ENCODE peak calls at places on chromosome 15, in ten cellular contexts. One of them, this sample, is unnamed.

GRCh38 chr15:33089878-33090757 is 104.4 kb downstream of the FMN1 start:
- DNase-seq in ovary: no peak
- DNase-seq in bronchial epithelial cell: peak
- DNase-seq in CD8-positive, alpha-beta memory T cell: no peak
- DNase-seq in SW480: no peak
- DNase-seq in NCI-H2107: peak
- DNase-seq in stimulated activated CD4-positive, alpha-beta T cell treated with anti-CD3 and anti-CD28 coated beads, TNF-alpha, amount 100 ng/mL, for 4 hours: no peak
- DNase-seq in heart left ventricle: no peak
- DNase-seq in nucleus accumbens: no peak
- DNase-seq in naive thymus-derived CD8-positive, alpha-beta T cell: no peak
- DNase-seq in this sample: no peak

GRCh38 chr15:84112025-84112424 is 123.5 kb upstream of the GOLGA6L4 start:
- DNase-seq in ovary: no peak
- DNase-seq in NCI-H2107: no peak
- DNase-seq in SW480: peak
- DNase-seq in CD8-positive, alpha-beta memory T cell: no peak
- DNase-seq in naive thymus-derived CD8-positive, alpha-beta T cell: no peak
- DNase-seq in nucleus accumbens: no peak
- DNase-seq in stimulated activated CD4-positive, alpha-beta T cell treated with anti-CD3 and anti-CD28 coated beads, TNF-alpha, amount 100 ng/mL, for 4 hours: no peak
- DNase-seq in heart left ventricle: no peak
- DNase-seq in bronchial epithelial cell: peak
- DNase-seq in this sample: no peak

GRCh38 chr15:42608110-42608531 is 32.7 kb downstream of the STARD9 start:
- DNase-seq in ovary: no peak
- DNase-seq in naive thymus-derived CD8-positive, alpha-beta T cell: peak
- DNase-seq in NCI-H2107: peak
- DNase-seq in nucleus accumbens: no peak
- DNase-seq in heart left ventricle: peak
- DNase-seq in SW480: peak
- DNase-seq in bronchial epithelial cell: no peak
- DNase-seq in stimulated activated CD4-positive, alpha-beta T cell treated with anti-CD3 and anti-CD28 coated beads, TNF-alpha, amount 100 ng/mL, for 4 hours: no peak
- DNase-seq in CD8-positive, alpha-beta memory T cell: peak
- DNase-seq in this sample: no peak

GRCh38 chr15:41843571-41843970 is 4.9 kb downstream of the PLA2G4B start:
- DNase-seq in CD8-positive, alpha-beta memory T cell: no peak
- DNase-seq in heart left ventricle: no peak
- DNase-seq in ovary: no peak
- DNase-seq in SW480: no peak
- DNase-seq in nucleus accumbens: no peak
- DNase-seq in NCI-H2107: no peak
- DNase-seq in bronchial epithelial cell: no peak
- DNase-seq in naive thymus-derived CD8-positive, alpha-beta T cell: no peak
- DNase-seq in stimulated activated CD4-positive, alpha-beta T cell treated with anti-CD3 and anti-CD28 coated beads, TNF-alpha, amount 100 ng/mL, for 4 hours: no peak
- DNase-seq in this sample: no peak

GRCh38 chr15:37813306-37813705 is 121.1 kb upstream of the TMCO5A start:
- DNase-seq in nucleus accumbens: no peak
- DNase-seq in NCI-H2107: no peak
- DNase-seq in SW480: no peak
- DNase-seq in ovary: no peak
- DNase-seq in stimulated activated CD4-positive, alpha-beta T cell treated with anti-CD3 and anti-CD28 coated beads, TNF-alpha, amount 100 ng/mL, for 4 hours: no peak
- DNase-seq in naive thymus-derived CD8-positive, alpha-beta T cell: no peak
- DNase-seq in CD8-positive, alpha-beta memory T cell: no peak
- DNase-seq in bronchial epithelial cell: no peak
- DNase-seq in heart left ventricle: no peak
- DNase-seq in this sample: no peak

GRCh38 chr15:90638963-90639362 is 78.2 kb upstream of the BLM start:
- DNase-seq in heart left ventricle: no peak
- DNase-seq in ovary: no peak
- DNase-seq in CD8-positive, alpha-beta memory T cell: no peak
- DNase-seq in naive thymus-derived CD8-positive, alpha-beta T cell: no peak
- DNase-seq in bronchial epithelial cell: no peak
- DNase-seq in NCI-H2107: no peak
- DNase-seq in nucleus accumbens: no peak
- DNase-seq in SW480: no peak
- DNase-seq in stimulated activated CD4-positive, alpha-beta T cell treated with anti-CD3 and anti-CD28 coated beads, TNF-alpha, amount 100 ng/mL, for 4 hours: no peak
- DNase-seq in this sample: no peak

GRCh38 chr15:22954798-22955543 is 25.2 kb downstream of the CYFIP1 start:
- DNase-seq in stimulated activated CD4-positive, alpha-beta T cell treated with anti-CD3 and anti-CD28 coated beads, TNF-alpha, amount 100 ng/mL, for 4 hours: no peak
- DNase-seq in bronchial epithelial cell: no peak
- DNase-seq in heart left ventricle: no peak
- DNase-seq in nucleus accumbens: no peak
- DNase-seq in naive thymus-derived CD8-positive, alpha-beta T cell: no peak
- DNase-seq in NCI-H2107: no peak
- DNase-seq in CD8-positive, alpha-beta memory T cell: no peak
- DNase-seq in SW480: no peak
- DNase-seq in ovary: no peak
- DNase-seq in this sample: no peak

GRCh38 chr15:100596792-100597191 is 5.2 kb downstream of the LINS1 start:
- DNase-seq in ovary: no peak
- DNase-seq in NCI-H2107: no peak
- DNase-seq in CD8-positive, alpha-beta memory T cell: peak
- DNase-seq in stimulated activated CD4-positive, alpha-beta T cell treated with anti-CD3 and anti-CD28 coated beads, TNF-alpha, amount 100 ng/mL, for 4 hours: peak
- DNase-seq in naive thymus-derived CD8-positive, alpha-beta T cell: peak
- DNase-seq in SW480: peak
- DNase-seq in bronchial epithelial cell: peak
- DNase-seq in heart left ventricle: no peak
- DNase-seq in nucleus accumbens: no peak
- DNase-seq in this sample: no peak

GRCh38 chr15:61558172-61559146 is 329.4 kb upstream of the RORA start:
- DNase-seq in stimulated activated CD4-positive, alpha-beta T cell treated with anti-CD3 and anti-CD28 coated beads, TNF-alpha, amount 100 ng/mL, for 4 hours: no peak
- DNase-seq in bronchial epithelial cell: no peak
- DNase-seq in nucleus accumbens: no peak
- DNase-seq in NCI-H2107: no peak
- DNase-seq in heart left ventricle: no peak
- DNase-seq in CD8-positive, alpha-beta memory T cell: no peak
- DNase-seq in naive thymus-derived CD8-positive, alpha-beta T cell: no peak
- DNase-seq in ovary: no peak
- DNase-seq in SW480: no peak
- DNase-seq in this sample: no peak

GRCh38 chr15:31245756-31246155 is 80.9 kb upstream of the KLF13 start:
- DNase-seq in heart left ventricle: no peak
- DNase-seq in SW480: no peak
- DNase-seq in NCI-H2107: no peak
- DNase-seq in naive thymus-derived CD8-positive, alpha-beta T cell: no peak
- DNase-seq in CD8-positive, alpha-beta memory T cell: no peak
- DNase-seq in nucleus accumbens: no peak
- DNase-seq in ovary: no peak
- DNase-seq in bronchial epithelial cell: no peak
- DNase-seq in stimulated activated CD4-positive, alpha-beta T cell treated with anti-CD3 and anti-CD28 coated beads, TNF-alpha, amount 100 ng/mL, for 4 hours: no peak
- DNase-seq in this sample: no peak

GRCh38 chr15:90154861-90155626 is 46.1 kb upstream of the SEMA4B start:
- DNase-seq in ovary: no peak
- DNase-seq in SW480: no peak
- DNase-seq in nucleus accumbens: no peak
- DNase-seq in naive thymus-derived CD8-positive, alpha-beta T cell: no peak
- DNase-seq in NCI-H2107: no peak
- DNase-seq in CD8-positive, alpha-beta memory T cell: no peak
- DNase-seq in bronchial epithelial cell: peak
- DNase-seq in stimulated activated CD4-positive, alpha-beta T cell treated with anti-CD3 and anti-CD28 coated beads, TNF-alpha, amount 100 ng/mL, for 4 hours: no peak
- DNase-seq in heart left ventricle: no peak
- DNase-seq in this sample: no peak

GRCh38 chr15:68341851-68342336 is 64.3 kb downstream of the FEM1B start:
- DNase-seq in naive thymus-derived CD8-positive, alpha-beta T cell: no peak
- DNase-seq in SW480: no peak
- DNase-seq in bronchial epithelial cell: no peak
- DNase-seq in ovary: no peak
- DNase-seq in heart left ventricle: no peak
- DNase-seq in nucleus accumbens: no peak
- DNase-seq in NCI-H2107: no peak
- DNase-seq in stimulated activated CD4-positive, alpha-beta T cell treated with anti-CD3 and anti-CD28 coated beads, TNF-alpha, amount 100 ng/mL, for 4 hours: no peak
- DNase-seq in CD8-positive, alpha-beta memory T cell: no peak
- DNase-seq in this sample: no peak

GRCh38 chr15:96322401-96323249 is 7.9 kb upstream of the NR2F2 start:
- DNase-seq in nucleus accumbens: no peak
- DNase-seq in ovary: peak
- DNase-seq in NCI-H2107: no peak
- DNase-seq in heart left ventricle: peak
- DNase-seq in CD8-positive, alpha-beta memory T cell: no peak
- DNase-seq in SW480: no peak
- DNase-seq in bronchial epithelial cell: no peak
- DNase-seq in naive thymus-derived CD8-positive, alpha-beta T cell: no peak
- DNase-seq in stimulated activated CD4-positive, alpha-beta T cell treated with anti-CD3 and anti-CD28 coated beads, TNF-alpha, amount 100 ng/mL, for 4 hours: no peak
- DNase-seq in this sample: no peak

GRCh38 chr15:71792521-71792920 is 17.8 kb upstream of the NR2E3 start:
- DNase-seq in nucleus accumbens: no peak
- DNase-seq in NCI-H2107: no peak
- DNase-seq in CD8-positive, alpha-beta memory T cell: no peak
- DNase-seq in heart left ventricle: no peak
- DNase-seq in naive thymus-derived CD8-positive, alpha-beta T cell: no peak
- DNase-seq in bronchial epithelial cell: peak
- DNase-seq in stimulated activated CD4-positive, alpha-beta T cell treated with anti-CD3 and anti-CD28 coated beads, TNF-alpha, amount 100 ng/mL, for 4 hours: no peak
- DNase-seq in ovary: no peak
- DNase-seq in SW480: peak
- DNase-seq in this sample: no peak

GRCh38 chr15:90062023-90062728 is 40.1 kb downstream of the IDH2 start:
- DNase-seq in bronchial epithelial cell: peak
- DNase-seq in NCI-H2107: peak
- DNase-seq in SW480: peak
- DNase-seq in heart left ventricle: peak
- DNase-seq in naive thymus-derived CD8-positive, alpha-beta T cell: no peak
- DNase-seq in stimulated activated CD4-positive, alpha-beta T cell treated with anti-CD3 and anti-CD28 coated beads, TNF-alpha, amount 100 ng/mL, for 4 hours: no peak
- DNase-seq in ovary: peak
- DNase-seq in CD8-positive, alpha-beta memory T cell: peak
- DNase-seq in nucleus accumbens: no peak
- DNase-seq in this sample: peak

GRCh38 chr15:44535509-44536297 is 1.2 kb upstream of the EIF3J start:
- DNase-seq in CD8-positive, alpha-beta memory T cell: peak
- DNase-seq in nucleus accumbens: no peak
- DNase-seq in bronchial epithelial cell: no peak
- DNase-seq in stimulated activated CD4-positive, alpha-beta T cell treated with anti-CD3 and anti-CD28 coated beads, TNF-alpha, amount 100 ng/mL, for 4 hours: no peak
- DNase-seq in heart left ventricle: peak
- DNase-seq in ovary: no peak
- DNase-seq in naive thymus-derived CD8-positive, alpha-beta T cell: no peak
- DNase-seq in NCI-H2107: no peak
- DNase-seq in SW480: peak
- DNase-seq in this sample: no peak

GRCh38 chr15:38406451-38406850 is 47.5 kb upstream of the FAM98B start:
- DNase-seq in nucleus accumbens: no peak
- DNase-seq in CD8-positive, alpha-beta memory T cell: no peak
- DNase-seq in NCI-H2107: no peak
- DNase-seq in bronchial epithelial cell: peak
- DNase-seq in SW480: no peak
- DNase-seq in ovary: no peak
- DNase-seq in naive thymus-derived CD8-positive, alpha-beta T cell: no peak
- DNase-seq in stimulated activated CD4-positive, alpha-beta T cell treated with anti-CD3 and anti-CD28 coated beads, TNF-alpha, amount 100 ng/mL, for 4 hours: no peak
- DNase-seq in heart left ventricle: no peak
- DNase-seq in this sample: no peak

GRCh38 chr15:31130576-31131237 is 29.2 kb upstream of the TRPM1 start:
- DNase-seq in heart left ventricle: no peak
- DNase-seq in bronchial epithelial cell: no peak
- DNase-seq in CD8-positive, alpha-beta memory T cell: no peak
- DNase-seq in NCI-H2107: no peak
- DNase-seq in stimulated activated CD4-positive, alpha-beta T cell treated with anti-CD3 and anti-CD28 coated beads, TNF-alpha, amount 100 ng/mL, for 4 hours: no peak
- DNase-seq in ovary: no peak
- DNase-seq in naive thymus-derived CD8-positive, alpha-beta T cell: no peak
- DNase-seq in nucleus accumbens: no peak
- DNase-seq in SW480: no peak
- DNase-seq in this sample: no peak